ENCODE peak calls at places on chromosomes 11 and 22, in four cellular contexts. X is Calu3, A is HCEC 1CT, B is erythroblast. S is an unnamed sample.

GRCh38 chr11:7651140-7651551 is 22.2 kb downstream of the CYB5R2 start:
- DNase-seq in X (no peak), A (no peak), B (no peak), S (peak)

GRCh38 chr11:134536219-134536618 is 124.2 kb upstream of the B3GAT1 start:
- DNase-seq in X (no peak), A (no peak), B (no peak), S (no peak)

GRCh38 chr11:102410382-102410784 is 42.2 kb downstream of the TMEM123 start:
- DNase-seq in X (no peak), A (peak), B (no peak), S (peak)

GRCh38 chr11:125772834-125773505 is 5.7 kb downstream of the PATE2 start:
- DNase-seq in X (no peak), A (peak), B (no peak), S (no peak)

GRCh38 chr11:118004543-118005223 is 18.5 kb downstream of the IL10RA start:
- DNase-seq in X (no peak), A (no peak), B (no peak), S (no peak)

GRCh38 chr11:108122166-108122628 is 830 bp downstream of the ACAT1 start:
- DNase-seq in X (no peak), A (peak), B (peak), S (peak)

GRCh38 chr11:69360606-69361005 is 66.7 kb downstream of the MYEOV start:
- DNase-seq in X (no peak), A (no peak), B (no peak), S (no peak)

GRCh38 chr11:94788396-94788795 is 20.2 kb downstream of the AMOTL1 start:
- DNase-seq in X (no peak), A (peak), B (no peak), S (no peak)

GRCh38 chr22:49853981-49854791 is 542 bp downstream of the ZBED4 start:
- DNase-seq in X (peak), A (peak), B (peak), S (peak)

GRCh38 chr22:22119003-22119402 is 125.6 kb upstream of the VPREB1 start:
- DNase-seq in X (no peak), A (no peak), B (no peak), S (no peak)

GRCh38 chr22:22936190-22936914 is 48.7 kb downstream of the IGLL5 start:
- DNase-seq in X (no peak), A (no peak), B (no peak), S (no peak)

GRCh38 chr11:85663080-85663729 is 1.7 kb downstream of the CREBZF start:
- DNase-seq in X (no peak), A (no peak), B (peak), S (no peak)

GRCh38 chr11:16096336-16096735 is 260.0 kb downstream of the SOX6 start:
- DNase-seq in X (no peak), A (no peak), B (no peak), S (peak)

GRCh38 chr11:83649468-83649915 is 363.3 kb upstream of the CCDC90B start:
- DNase-seq in X (no peak), A (no peak), B (no peak), S (no peak)

GRCh38 chr11:269146-269890 is 8.9 kb upstream of the NLRP6 start:
- DNase-seq in X (no peak), A (no peak), B (peak), S (no peak)

GRCh38 chr11:117303101-117303500 is 12.0 kb downstream of the BACE1-AS start:
- DNase-seq in X (no peak), A (no peak), B (no peak), S (no peak)